ENCODE peak calls at places on chromosomes 5 and 9, in four cellular contexts. One of them, this sample, is unnamed.

GRCh38 chr5:35485487-35485886 is 132.2 kb upstream of the SPEF2 start:
- DNase-seq in HepG2: no peak
- DNase-seq in GM12878: no peak
- DNase-seq in K562: no peak
- DNase-seq in this sample: no peak

GRCh38 chr9:4796988-4797956 is 4.5 kb downstream of the RCL1 start:
- DNase-seq in HepG2: peak; percentile 43
- DNase-seq in GM12878: no peak
- DNase-seq in K562: peak; percentile 72
- DNase-seq in this sample: peak; percentile 23

GRCh38 chr5:131148835-131149234 is 16.2 kb downstream of the HINT1 start:
- DNase-seq in HepG2: no peak
- DNase-seq in K562: no peak
- DNase-seq in GM12878: no peak
- DNase-seq in this sample: no peak

GRCh38 chr5:144390133-144390532 is 219.5 kb downstream of the KCTD16 start:
- DNase-seq in K562: no peak
- DNase-seq in HepG2: peak; percentile 3
- DNase-seq in GM12878: no peak
- DNase-seq in this sample: peak; percentile 8

GRCh38 chr9:130029223-130029583 is 13.8 kb downstream of the FNBP1 start:
- DNase-seq in HepG2: no peak
- DNase-seq in K562: no peak
- DNase-seq in GM12878: no peak
- DNase-seq in this sample: no peak

GRCh38 chr5:59759600-59760357 is 133.7 kb downstream of the PDE4D start:
- DNase-seq in GM12878: no peak
- DNase-seq in K562: no peak
- DNase-seq in HepG2: no peak
- DNase-seq in this sample: peak; percentile 25

GRCh38 chr5:9445989-9446388 is 99.9 kb downstream of the SEMA5A start:
- DNase-seq in K562: no peak
- DNase-seq in HepG2: no peak
- DNase-seq in GM12878: no peak
- DNase-seq in this sample: no peak

GRCh38 chr9:124040186-124040920 is 28.8 kb downstream of the LHX2 start:
- DNase-seq in GM12878: no peak
- DNase-seq in HepG2: no peak
- DNase-seq in K562: no peak
- DNase-seq in this sample: no peak

GRCh38 chr5:32390819-32391591 is 53.5 kb downstream of the ZFR start:
- DNase-seq in HepG2: peak; percentile 74
- DNase-seq in GM12878: no peak
- DNase-seq in K562: peak; percentile 55
- DNase-seq in this sample: no peak

GRCh38 chr5:154223320-154223719 is 32.8 kb downstream of the GALNT10 start:
- DNase-seq in GM12878: no peak
- DNase-seq in K562: no peak
- DNase-seq in HepG2: no peak
- DNase-seq in this sample: no peak

GRCh38 chr9:90658181-90658580 is 15.6 kb upstream of the DIRAS2 start:
- DNase-seq in K562: no peak
- DNase-seq in GM12878: no peak
- DNase-seq in HepG2: no peak
- DNase-seq in this sample: no peak

GRCh38 chr9:72351538-72352453 is 13.2 kb downstream of the ZFAND5 start:
- DNase-seq in GM12878: no peak
- DNase-seq in K562: no peak
- DNase-seq in HepG2: no peak
- DNase-seq in this sample: no peak

GRCh38 chr9:38153152-38153909 is 84.3 kb upstream of the SHB start:
- DNase-seq in GM12878: no peak
- DNase-seq in K562: no peak
- DNase-seq in HepG2: peak; percentile 43
- DNase-seq in this sample: no peak

GRCh38 chr9:74577956-74578355 is 80.8 kb downstream of the RORB start:
- DNase-seq in GM12878: no peak
- DNase-seq in K562: peak; percentile 4
- DNase-seq in HepG2: peak; percentile 9
- DNase-seq in this sample: no peak

GRCh38 chr5:74538206-74538661 is 102.3 kb downstream of the ENC1 start:
- DNase-seq in K562: no peak
- DNase-seq in GM12878: no peak
- DNase-seq in HepG2: peak; percentile 89
- DNase-seq in this sample: no peak

GRCh38 chr9:127578952-127579853 is 32.9 kb upstream of the STXBP1 start:
- DNase-seq in GM12878: peak; percentile 32
- DNase-seq in K562: peak; percentile 37
- DNase-seq in HepG2: peak; percentile 86
- DNase-seq in this sample: peak; percentile 17

GRCh38 chr9:117414220-117414905 is 494 bp downstream of the ASTN2 start:
- DNase-seq in GM12878: no peak
- DNase-seq in K562: no peak
- DNase-seq in HepG2: no peak
- DNase-seq in this sample: peak; percentile 25

GRCh38 chr5:54480296-54480695 is 24.8 kb downstream of the HSPB3 start:
- DNase-seq in HepG2: no peak
- DNase-seq in K562: no peak
- DNase-seq in GM12878: no peak
- DNase-seq in this sample: no peak
- TF ChIP-seq SP1 in HepG2: no peak
- TF ChIP-seq SP1 in K562: no peak
- TF ChIP-seq SP1 in GM12878: no peak
- TF ChIP-seq SP1 in this sample: no peak

GRCh38 chr5:34452170-34452828 is 203.8 kb upstream of the RAI14 start:
- DNase-seq in HepG2: no peak
- DNase-seq in GM12878: no peak
- DNase-seq in K562: peak; percentile 43
- DNase-seq in this sample: no peak
- TF ChIP-seq BHLHE40 in HepG2: no peak
- TF ChIP-seq BHLHE40 in GM12878: no peak
- TF ChIP-seq BHLHE40 in K562: no peak
- TF ChIP-seq BHLHE40 in this sample: no peak

GRCh38 chr5:146208916-146209522 is 5.6 kb downstream of the RBM27 start:
- DNase-seq in K562: no peak
- DNase-seq in GM12878: no peak
- DNase-seq in HepG2: no peak
- DNase-seq in this sample: no peak
- TF ChIP-seq SP1 in K562: no peak
- TF ChIP-seq SP1 in GM12878: no peak
- TF ChIP-seq SP1 in HepG2: no peak
- TF ChIP-seq SP1 in this sample: no peak

GRCh38 chr9:35432076-35432475 is 57.8 kb upstream of the RUSC2 start:
- DNase-seq in HepG2: no peak
- DNase-seq in K562: no peak
- DNase-seq in GM12878: no peak
- DNase-seq in this sample: no peak
- TF ChIP-seq BHLHE40 in HepG2: no peak
- TF ChIP-seq BHLHE40 in K562: no peak
- TF ChIP-seq BHLHE40 in GM12878: no peak
- TF ChIP-seq BHLHE40 in this sample: no peak

DNA sequence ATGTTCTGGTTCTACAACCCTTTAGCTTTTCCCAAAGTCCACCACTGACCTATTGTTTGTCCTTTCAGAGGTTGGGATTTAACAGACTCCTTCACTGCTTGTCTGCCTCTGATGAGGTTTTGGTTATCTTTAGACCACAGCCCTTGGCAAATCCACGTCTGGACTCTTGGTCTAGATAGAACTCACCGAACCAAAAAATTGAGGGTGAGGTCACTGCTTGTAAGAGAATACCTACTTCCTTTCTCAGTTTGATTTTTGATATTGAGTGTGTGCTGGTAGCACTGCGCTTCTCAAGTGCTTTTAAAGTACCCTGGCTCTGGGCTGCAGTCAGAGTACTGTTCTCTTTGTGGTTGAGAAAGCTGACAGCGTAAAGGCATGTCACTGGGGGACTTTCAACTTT is 61.7 kb downstream of the JMY start:
- DNase-seq in GM12878: no peak
- DNase-seq in K562: peak; percentile 39
- DNase-seq in HepG2: no peak
- DNase-seq in this sample: no peak
- TF ChIP-seq SP1 in GM12878: no peak
- TF ChIP-seq SP1 in K562: no peak
- TF ChIP-seq SP1 in HepG2: no peak
- TF ChIP-seq SP1 in this sample: no peak

DNA sequence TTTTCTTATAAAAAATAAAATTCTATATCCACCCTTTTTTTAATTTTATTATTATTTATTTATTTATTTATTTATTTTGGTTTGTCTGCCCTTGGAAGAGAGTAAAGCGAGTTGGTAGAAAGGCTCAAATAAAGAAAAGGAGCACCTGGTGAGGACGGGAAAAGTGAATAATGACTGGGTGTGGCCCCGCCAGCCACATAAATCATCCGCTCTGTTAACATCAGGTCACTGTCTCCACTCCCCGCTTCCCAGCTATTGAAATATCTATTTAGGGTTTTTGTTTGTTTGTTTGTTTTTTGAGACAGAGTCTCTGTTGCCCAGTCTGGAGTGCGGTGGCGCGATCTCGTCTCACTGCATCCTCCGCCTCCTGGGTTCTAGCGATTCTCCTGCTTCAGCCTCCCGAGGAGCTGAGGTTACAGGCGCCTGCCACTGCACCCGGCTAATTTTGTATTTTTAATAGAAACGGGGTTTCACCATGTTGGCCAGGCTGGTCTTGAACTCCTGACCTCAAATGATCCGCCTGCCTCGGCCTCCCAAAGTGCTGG is 844 bp downstream of the POLR3G start:
- DNase-seq in GM12878: no peak
- DNase-seq in HepG2: no peak
- DNase-seq in K562: peak; percentile 63
- DNase-seq in this sample: no peak
- TF ChIP-seq BHLHE40 in GM12878: no peak
- TF ChIP-seq BHLHE40 in HepG2: no peak
- TF ChIP-seq BHLHE40 in K562: no peak
- TF ChIP-seq BHLHE40 in this sample: no peak